ENCODE peak calls at places on chromosomes 7 and 10, in four cellular contexts. J is uterus, H is right lobe of liver, F is spleen. K is an unnamed sample.

GRCh38 chr10:19654576-19654975 is 161.7 kb upstream of the PLXDC2 start:
- DNase-seq in J (no peak), H (no peak), F (no peak), K (no peak)

GRCh38 chr10:117499248-117500105 is 43.1 kb upstream of the EMX2 start:
- DNase-seq in H (no peak), F (no peak), J (no peak), K (no peak)

GRCh38 chr7:7534031-7534430 is 1.6 kb downstream of the COL28A1 start:
- DNase-seq in J (no peak), F (no peak), H (no peak), K (no peak)

GRCh38 chr10:47396311-47396717 is 12.2 kb upstream of the ZNF488 start:
- DNase-seq in H (no peak), F (no peak), J (no peak), K (no peak)

GRCh38 chr7:113199841-113200240 is 81.5 kb upstream of the SMIM30 start:
- DNase-seq in J (no peak), F (no peak), H (no peak), K (no peak)

GRCh38 chr7:149625339-149625946 is 127.8 kb upstream of the ZNF746 start:
- DNase-seq in J (peak; percentile 63), F (peak; percentile 88), H (peak; percentile 43), K (peak; percentile 66)

GRCh38 chr10:60048146-60048545 is 141.8 kb upstream of the CCDC6 start:
- DNase-seq in F (no peak), H (no peak), J (no peak), K (peak; percentile 36)

GRCh38 chr7:52500796-52501195 is 534.6 kb upstream of the POM121L12 start:
- DNase-seq in J (no peak), H (no peak), F (no peak), K (no peak)

GRCh38 chr10:69345402-69345801 is 67.1 kb downstream of the HK1 start:
- DNase-seq in F (no peak), J (no peak), H (no peak), K (peak; percentile 79)

GRCh38 chr10:127039435-127039834 is 134.2 kb downstream of the DOCK1 start:
- DNase-seq in H (no peak), F (no peak), J (no peak), K (no peak)

GRCh38 chr7:127598318-127598717 is 4.8 kb downstream of the FSCN3 start:
- DNase-seq in J (no peak), F (no peak), H (no peak), K (no peak)

GRCh38 chr10:12443026-12443425 is 93.7 kb downstream of the CAMK1D start:
- DNase-seq in F (no peak), J (no peak), H (no peak), K (no peak)

GRCh38 chr10:64762861-64763260 is 1241.7 kb downstream of the REEP3 start:
- DNase-seq in F (no peak), J (no peak), H (no peak), K (no peak)

GRCh38 chr10:45376364-45376801 is 2.4 kb downstream of the ALOX5 start:
- DNase-seq in J (no peak), H (no peak), F (no peak), K (no peak)

GRCh38 chr7:155090647-155091046 is 20.5 kb downstream of the HTR5A start:
- DNase-seq in J (no peak), H (no peak), F (no peak), K (no peak)

GRCh38 chr7:101319401-101319800 is 2.2 kb downstream of the IFT22 start:
- DNase-seq in F (no peak), H (no peak), J (no peak), K (no peak)

DNA sequence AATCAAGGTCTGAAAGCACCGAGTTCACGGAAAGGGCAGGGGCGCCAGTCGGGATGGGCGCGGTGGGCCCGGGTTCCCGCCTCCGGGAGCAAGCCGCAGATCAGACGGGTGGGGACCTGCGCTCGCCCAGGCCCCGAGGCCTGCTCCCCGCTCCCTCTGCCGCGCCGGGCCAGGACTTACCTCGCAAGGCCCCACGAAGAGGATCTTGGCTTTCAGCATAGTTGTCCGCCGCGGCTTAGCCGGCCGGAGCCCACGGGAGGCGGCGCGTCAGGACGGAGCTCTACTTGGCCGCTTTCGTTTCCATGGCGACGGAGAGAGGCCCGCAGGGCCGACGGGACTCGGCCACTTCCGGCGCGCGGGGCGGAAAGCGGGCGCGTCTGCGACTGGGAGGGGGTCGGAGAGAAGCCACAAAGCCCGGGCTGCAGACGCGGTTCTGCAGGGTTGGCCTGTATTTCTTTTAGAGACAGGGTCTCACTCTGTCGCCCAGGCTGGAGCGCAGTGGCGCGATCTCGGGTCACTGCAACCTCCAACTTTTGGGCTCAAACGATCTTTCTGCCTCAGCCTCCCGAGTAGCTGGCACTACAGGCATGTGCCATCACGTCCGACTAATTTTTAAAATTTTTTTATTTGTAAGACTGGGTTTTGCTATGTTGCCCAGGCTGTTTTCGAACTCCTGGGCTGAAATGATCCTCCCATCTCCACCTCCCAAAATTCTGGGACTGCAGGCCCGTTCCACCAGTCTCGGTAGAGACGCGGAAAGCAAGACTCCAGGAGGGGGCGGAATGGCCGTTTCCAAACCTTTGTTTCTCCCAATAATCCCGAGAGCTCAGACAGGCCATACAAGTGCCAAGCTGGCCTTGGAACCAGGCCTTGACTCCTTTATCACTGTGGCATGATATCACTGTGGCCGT is at the start of gene IFT22:
- DNase-seq in J (peak; percentile 88), F (peak; percentile 97), H (peak; percentile 95), K (peak; percentile 92)
- TF ChIP-seq CTCF in J (peak; percentile 33), F (no peak), H (peak; percentile 12), K (peak; percentile 13)

DNA sequence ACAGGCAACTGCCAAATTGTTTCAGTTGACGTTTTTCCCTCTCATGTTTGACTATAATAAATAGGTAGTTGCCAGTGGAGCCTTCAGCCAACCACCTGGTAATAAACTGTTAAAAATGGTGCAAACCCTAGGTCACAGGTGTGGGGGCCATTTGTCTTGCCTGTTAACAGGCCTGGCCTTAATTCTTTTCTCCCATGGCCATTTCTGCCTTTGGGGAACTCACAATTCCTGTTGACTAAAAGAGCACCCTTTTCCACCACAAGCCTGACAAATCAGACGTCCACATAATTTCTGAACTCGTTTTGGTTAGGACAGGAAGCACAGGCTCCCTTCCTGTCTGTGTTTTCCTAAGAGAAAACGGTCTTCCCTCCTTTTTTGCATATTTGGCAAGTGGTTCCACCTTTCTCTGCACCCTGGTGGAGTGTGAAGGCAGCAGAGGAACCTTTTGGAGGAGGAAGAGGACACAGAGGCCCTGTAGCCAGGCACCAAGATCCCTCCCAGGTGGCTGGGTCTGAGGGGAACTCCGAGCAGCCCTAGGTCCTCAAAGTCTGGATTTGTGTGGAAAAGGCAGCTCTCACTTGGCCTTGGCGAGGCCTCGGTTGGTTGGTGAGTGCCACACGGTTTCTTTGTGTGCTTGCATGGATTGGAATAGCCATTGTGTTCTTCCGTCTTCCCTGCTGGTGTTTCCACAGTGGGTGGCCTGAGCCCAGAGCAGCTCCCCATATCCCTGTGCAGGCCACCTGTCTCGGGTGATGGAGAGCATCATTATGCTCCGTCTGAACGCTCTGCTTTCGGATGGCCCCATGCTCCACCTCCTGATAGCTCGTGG is 4.0 kb downstream of the IKZF1 start:
- DNase-seq in J (no peak), H (no peak), F (no peak), K (no peak)
- TF ChIP-seq POLR2A in J (no peak), H (no peak), F (no peak), K (no peak)

DNA sequence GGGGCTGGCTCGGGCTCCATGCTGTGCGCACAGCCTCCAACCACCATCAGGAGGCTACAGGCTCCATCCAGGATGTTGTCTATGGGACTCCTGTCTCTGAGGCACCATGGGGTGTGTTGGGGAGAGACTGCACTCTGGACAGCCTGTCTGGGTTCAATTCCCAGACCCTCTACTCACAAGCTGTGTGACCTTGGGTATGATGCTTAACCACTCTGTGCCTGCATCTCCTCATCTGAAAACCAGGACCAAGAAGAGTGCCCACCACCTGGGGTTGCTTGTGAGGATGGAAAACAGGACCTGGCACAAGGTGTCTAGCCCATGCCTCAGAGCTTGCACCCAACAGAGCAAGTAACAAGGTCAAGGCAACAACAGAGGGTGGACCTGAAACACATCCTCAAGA is 109.8 kb downstream of the KCNMA1 start:
- DNase-seq in F (no peak), J (no peak), H (no peak), K (no peak)
- H3K4me1 ChIP-seq in F (peaks cover 13% of the 10 kb centered on the region), J (no peaks in the 10 kb centered on the region), H (no peaks in the 10 kb centered on the region), K (peaks cover 33% of the 10 kb centered on the region)

GRCh38 chr7:111855842-111856227 is 293.5 kb upstream of the IMMP2L start:
- DNase-seq in J (no peak), H (no peak), F (no peak), K (no peak)

GRCh38 chr7:111852081-111852480 is 289.8 kb upstream of the IMMP2L start:
- DNase-seq in H (no peak), J (no peak), F (no peak), K (no peak)

GRCh38 chr7:111858331-111858730 is 296.0 kb upstream of the IMMP2L start:
- DNase-seq in F (no peak), J (no peak), H (no peak), K (no peak)

GRCh38 chr7:111855161-111855841 is 293.0 kb upstream of the IMMP2L start:
- DNase-seq in J (peak; percentile 33), F (no peak), H (no peak), K (peak; percentile 27)

GRCh38 chr7:111853231-111853990 is 291.1 kb upstream of the IMMP2L start:
- DNase-seq in H (no peak), J (no peak), F (no peak), K (no peak)
- TF ChIP-seq CTCF in H (no peak), J (no peak), F (no peak), K (no peak)

GRCh38 chr7:35037526-35038339 is 448 bp upstream of the DPY19L1 start:
- DNase-seq in J (peak; percentile 95), H (peak; percentile 97), F (peak; percentile 99), K (peak; percentile 97)
- TF ChIP-seq POLR2A in J (peak; percentile 7), H (no peak), F (no peak), K (no peak)

DNA sequence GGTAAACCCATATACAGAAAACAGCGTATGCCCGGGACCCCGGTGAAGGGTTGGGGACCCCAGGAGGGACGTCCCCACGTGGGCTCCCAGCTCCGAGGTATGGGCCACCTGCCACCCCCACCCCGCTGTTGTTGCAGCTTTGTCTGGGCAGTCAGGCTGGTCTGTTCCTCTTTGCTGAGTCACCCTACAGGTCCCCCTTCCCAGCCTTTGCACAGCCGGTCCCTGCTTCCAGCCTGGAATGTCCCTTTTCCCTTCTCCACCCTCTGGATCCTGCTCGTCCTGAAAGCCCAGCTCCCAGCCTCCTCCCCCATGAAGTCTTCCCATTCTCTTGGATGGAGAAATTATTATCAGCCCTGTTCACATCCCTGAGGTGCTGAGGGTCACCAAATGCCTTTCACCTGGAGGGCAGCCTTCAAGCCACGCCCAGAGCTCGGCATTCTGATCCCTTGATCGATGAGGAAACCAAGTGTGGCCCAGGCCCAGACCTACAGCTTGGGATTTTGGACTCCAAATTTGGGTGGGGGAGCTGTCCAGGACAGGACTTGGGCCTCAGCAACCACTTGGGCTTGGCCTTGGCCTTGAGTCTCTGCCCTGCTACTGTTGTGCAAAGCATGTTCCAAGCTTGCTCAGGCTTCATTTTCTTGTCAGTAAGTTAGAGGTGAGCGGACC is 2.6 kb downstream of the CLDN4 start:
- DNase-seq in H (no peak), J (no peak), F (no peak), K (no peak)
- H3K4me1 ChIP-seq in H (no peaks in the 10 kb centered on the region), J (no peaks in the 10 kb centered on the region), F (peaks cover 5% of the 10 kb centered on the region), K (peaks cover 48% of the 10 kb centered on the region)

GRCh38 chr7:139995034-139995915 is 67.5 kb downstream of the PARP12 start:
- DNase-seq in H (peak; percentile 59), J (peak; percentile 38), F (peak; percentile 50), K (peak; percentile 85)
- TF ChIP-seq CTCF in H (no peak), J (no peak), F (no peak), K (no peak)

K was measured in stomach.